ENCODE peak calls at places on chromosomes 16 and 17, in five cellular contexts. One of them, this sample, is unnamed.

GRCh38 chr17:48471807-48472484 is 41.9 kb upstream of the SKAP1 start:
- DNase-seq in HepG2: no peak
- DNase-seq in A549: no peak
- DNase-seq in B cell: no peak
- DNase-seq in thoracic aorta: no peak
- DNase-seq in this sample: no peak

GRCh38 chr16:25192096-25192495 is 24.7 kb upstream of the AQP8 start:
- DNase-seq in HepG2: no peak
- DNase-seq in A549: no peak
- DNase-seq in B cell: no peak
- DNase-seq in thoracic aorta: no peak
- DNase-seq in this sample: no peak

GRCh38 chr17:33014751-33015150 is 23.1 kb downstream of the SPACA3 start:
- DNase-seq in HepG2: peak
- DNase-seq in A549: peak
- DNase-seq in B cell: no peak
- DNase-seq in thoracic aorta: no peak
- DNase-seq in this sample: no peak

GRCh38 chr17:18981642-18982424 is 22.7 kb downstream of the FAM83G start:
- DNase-seq in HepG2: peak
- DNase-seq in A549: peak
- DNase-seq in B cell: no peak
- DNase-seq in thoracic aorta: peak
- DNase-seq in this sample: no peak

GRCh38 chr16:24009955-24010354 is 174.2 kb downstream of the PRKCB start:
- DNase-seq in HepG2: no peak
- DNase-seq in A549: no peak
- DNase-seq in B cell: peak
- DNase-seq in thoracic aorta: no peak
- DNase-seq in this sample: no peak

GRCh38 chr16:85900031-85900792 is 1.2 kb downstream of the IRF8 start:
- DNase-seq in HepG2: no peak
- DNase-seq in A549: no peak
- DNase-seq in B cell: no peak
- DNase-seq in thoracic aorta: no peak
- DNase-seq in this sample: peak

GRCh38 chr17:66450857-66451158 is 148.4 kb downstream of the PRKCA start:
- DNase-seq in HepG2: no peak
- DNase-seq in A549: no peak
- DNase-seq in B cell: no peak
- DNase-seq in thoracic aorta: no peak
- DNase-seq in this sample: no peak

GRCh38 chr16:8655184-8655717 is 19.2 kb upstream of the ABAT start:
- DNase-seq in HepG2: peak
- DNase-seq in A549: no peak
- DNase-seq in B cell: no peak
- DNase-seq in thoracic aorta: no peak
- DNase-seq in this sample: peak

GRCh38 chr17:74528491-74529199 is 2.6 kb downstream of the CD300LB start:
- DNase-seq in HepG2: no peak
- DNase-seq in A549: no peak
- DNase-seq in B cell: peak
- DNase-seq in thoracic aorta: no peak
- DNase-seq in this sample: peak

GRCh38 chr17:78580277-78580804 is 3.1 kb upstream of the DNAH17 start:
- DNase-seq in HepG2: no peak
- DNase-seq in A549: no peak
- DNase-seq in B cell: no peak
- DNase-seq in thoracic aorta: no peak
- DNase-seq in this sample: no peak

GRCh38 chr17:50036455-50037320 is 19.2 kb upstream of the ITGA3 start:
- DNase-seq in HepG2: no peak
- DNase-seq in A549: no peak
- DNase-seq in B cell: peak
- DNase-seq in thoracic aorta: no peak
- DNase-seq in this sample: peak

GRCh38 chr16:28288117-28288516 is 4.2 kb upstream of the SBK1 start:
- DNase-seq in HepG2: no peak
- DNase-seq in A549: no peak
- DNase-seq in B cell: no peak
- DNase-seq in thoracic aorta: no peak
- DNase-seq in this sample: no peak

GRCh38 chr16:11576427-11577289 is 10.1 kb downstream of the LITAF start:
- DNase-seq in HepG2: peak
- DNase-seq in A549: no peak
- DNase-seq in B cell: peak
- DNase-seq in thoracic aorta: no peak
- DNase-seq in this sample: peak

GRCh38 chr16:53529529-53529928 is 26.5 kb upstream of the AKTIP start:
- DNase-seq in HepG2: no peak
- DNase-seq in A549: no peak
- DNase-seq in B cell: no peak
- DNase-seq in thoracic aorta: no peak
- DNase-seq in this sample: no peak

GRCh38 chr16:75296606-75297005 is 45.2 kb upstream of the BCAR1 start:
- DNase-seq in HepG2: no peak
- DNase-seq in A549: no peak
- DNase-seq in B cell: no peak
- DNase-seq in thoracic aorta: no peak
- DNase-seq in this sample: no peak

GRCh38 chr17:78762007-78762406 is 20.1 kb downstream of the CYTH1 start:
- DNase-seq in HepG2: no peak
- DNase-seq in A549: no peak
- DNase-seq in B cell: no peak
- DNase-seq in thoracic aorta: no peak
- DNase-seq in this sample: no peak

GRCh38 chr17:15123593-15124590 is 141.2 kb downstream of the PMP22 start:
- DNase-seq in HepG2: no peak
- DNase-seq in A549: no peak
- DNase-seq in B cell: no peak
- DNase-seq in thoracic aorta: no peak
- DNase-seq in this sample: no peak

GRCh38 chr17:73467651-73468050 is 155.8 kb upstream of the CDC42EP4 start:
- DNase-seq in HepG2: no peak
- DNase-seq in A549: no peak
- DNase-seq in B cell: no peak
- DNase-seq in thoracic aorta: no peak
- DNase-seq in this sample: no peak
- TF ChIP-seq CTCF in HepG2: no peak
- TF ChIP-seq CTCF in A549: no peak
- TF ChIP-seq CTCF in B cell: no peak
- TF ChIP-seq CTCF in thoracic aorta: no peak
- TF ChIP-seq CTCF in this sample: no peak

DNA sequence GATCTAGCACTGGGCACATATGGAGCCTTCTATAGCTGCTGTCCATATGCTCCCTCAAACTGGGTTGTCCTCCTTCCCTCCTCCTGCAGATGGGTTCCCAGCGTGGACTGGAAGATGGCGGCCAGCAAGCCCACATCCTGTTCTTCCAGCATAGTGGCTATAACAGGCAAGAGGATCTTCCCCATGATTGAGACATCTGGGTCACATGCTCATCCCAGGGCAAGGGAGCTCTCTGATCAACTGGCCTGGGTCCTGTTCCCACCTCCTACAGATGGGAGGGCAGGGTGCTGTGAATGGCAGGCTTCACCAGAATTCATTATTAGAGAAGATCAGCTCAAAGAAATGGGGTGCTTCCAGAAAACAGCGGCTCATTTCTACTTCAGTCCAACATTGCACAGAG is 210.2 kb downstream of the PARN start:
- DNase-seq in HepG2: no peak
- DNase-seq in A549: no peak
- DNase-seq in B cell: no peak
- DNase-seq in thoracic aorta: no peak
- DNase-seq in this sample: no peak
- TF ChIP-seq CTCF in HepG2: no peak
- TF ChIP-seq CTCF in A549: no peak
- TF ChIP-seq CTCF in B cell: no peak
- TF ChIP-seq CTCF in thoracic aorta: no peak
- TF ChIP-seq CTCF in this sample: no peak

GRCh38 chr16:89918453-89919347 is at the start of gene MC1R:
- DNase-seq in HepG2: peak
- DNase-seq in A549: peak
- DNase-seq in B cell: no peak
- DNase-seq in thoracic aorta: no peak
- DNase-seq in this sample: peak
- TF ChIP-seq CTCF in HepG2: peak
- TF ChIP-seq CTCF in A549: peak
- TF ChIP-seq CTCF in B cell: peak
- TF ChIP-seq CTCF in thoracic aorta: peak
- TF ChIP-seq CTCF in this sample: peak

GRCh38 chr16:81446318-81447275 is 2.0 kb downstream of the CMIP start:
- DNase-seq in HepG2: no peak
- DNase-seq in A549: peak
- DNase-seq in B cell: no peak
- DNase-seq in thoracic aorta: no peak
- DNase-seq in this sample: peak

GRCh38 chr16:81444448-81445121 is at the start of gene CMIP:
- DNase-seq in HepG2: peak
- DNase-seq in A549: peak
- DNase-seq in B cell: peak
- DNase-seq in thoracic aorta: no peak
- DNase-seq in this sample: peak

GRCh38 chr16:81447383-81448101 is 2.9 kb downstream of the CMIP start:
- DNase-seq in HepG2: peak
- DNase-seq in A549: no peak
- DNase-seq in B cell: no peak
- DNase-seq in thoracic aorta: no peak
- DNase-seq in this sample: no peak

GRCh38 chr16:81445143-81445922 is 725 bp downstream of the CMIP start:
- DNase-seq in HepG2: no peak
- DNase-seq in A549: peak
- DNase-seq in B cell: no peak
- DNase-seq in thoracic aorta: no peak
- DNase-seq in this sample: peak

DNA sequence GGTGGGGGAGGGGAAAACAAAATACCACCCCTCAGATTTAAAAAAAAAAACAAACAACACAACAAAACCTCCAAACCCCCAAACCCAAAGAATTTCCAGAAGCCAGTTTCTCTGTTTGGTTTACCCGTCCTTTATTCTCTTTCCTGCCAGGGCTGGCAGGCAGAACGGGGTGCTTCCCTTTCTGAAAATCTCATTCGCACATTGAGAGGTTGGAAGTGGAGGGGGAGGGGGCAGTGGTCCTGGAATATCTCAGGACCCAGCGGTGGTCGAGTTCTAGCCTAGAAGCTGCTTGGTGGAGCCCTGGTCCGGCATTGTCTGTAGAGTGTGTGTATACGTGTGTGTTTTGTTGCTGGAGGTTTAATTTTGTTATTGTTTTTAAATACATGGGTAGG is 1.3 kb downstream of the CMIP start:
- DNase-seq in HepG2: no peak
- DNase-seq in A549: no peak
- DNase-seq in B cell: no peak
- DNase-seq in thoracic aorta: no peak
- DNase-seq in this sample: no peak
- TF ChIP-seq CTCF in HepG2: no peak
- TF ChIP-seq CTCF in A549: no peak
- TF ChIP-seq CTCF in B cell: no peak
- TF ChIP-seq CTCF in thoracic aorta: no peak
- TF ChIP-seq CTCF in this sample: no peak

GRCh38 chr17:61411114-61411943 is 11.7 kb downstream of the TBX2 start:
- DNase-seq in HepG2: no peak
- DNase-seq in A549: no peak
- DNase-seq in B cell: peak
- DNase-seq in thoracic aorta: no peak
- DNase-seq in this sample: peak

GRCh38 chr17:61408151-61409041 is 8.8 kb downstream of the TBX2 start:
- DNase-seq in HepG2: no peak
- DNase-seq in A549: no peak
- DNase-seq in B cell: no peak
- DNase-seq in thoracic aorta: no peak
- DNase-seq in this sample: no peak

GRCh38 chr17:61410100-61410551 is 10.5 kb downstream of the TBX2 start:
- DNase-seq in HepG2: no peak
- DNase-seq in A549: no peak
- DNase-seq in B cell: peak
- DNase-seq in thoracic aorta: no peak
- DNase-seq in this sample: peak

GRCh38 chr17:61410555-61411089 is 11.0 kb downstream of the TBX2 start:
- DNase-seq in HepG2: no peak
- DNase-seq in A549: no peak
- DNase-seq in B cell: peak
- DNase-seq in thoracic aorta: no peak
- DNase-seq in this sample: peak

DNA sequence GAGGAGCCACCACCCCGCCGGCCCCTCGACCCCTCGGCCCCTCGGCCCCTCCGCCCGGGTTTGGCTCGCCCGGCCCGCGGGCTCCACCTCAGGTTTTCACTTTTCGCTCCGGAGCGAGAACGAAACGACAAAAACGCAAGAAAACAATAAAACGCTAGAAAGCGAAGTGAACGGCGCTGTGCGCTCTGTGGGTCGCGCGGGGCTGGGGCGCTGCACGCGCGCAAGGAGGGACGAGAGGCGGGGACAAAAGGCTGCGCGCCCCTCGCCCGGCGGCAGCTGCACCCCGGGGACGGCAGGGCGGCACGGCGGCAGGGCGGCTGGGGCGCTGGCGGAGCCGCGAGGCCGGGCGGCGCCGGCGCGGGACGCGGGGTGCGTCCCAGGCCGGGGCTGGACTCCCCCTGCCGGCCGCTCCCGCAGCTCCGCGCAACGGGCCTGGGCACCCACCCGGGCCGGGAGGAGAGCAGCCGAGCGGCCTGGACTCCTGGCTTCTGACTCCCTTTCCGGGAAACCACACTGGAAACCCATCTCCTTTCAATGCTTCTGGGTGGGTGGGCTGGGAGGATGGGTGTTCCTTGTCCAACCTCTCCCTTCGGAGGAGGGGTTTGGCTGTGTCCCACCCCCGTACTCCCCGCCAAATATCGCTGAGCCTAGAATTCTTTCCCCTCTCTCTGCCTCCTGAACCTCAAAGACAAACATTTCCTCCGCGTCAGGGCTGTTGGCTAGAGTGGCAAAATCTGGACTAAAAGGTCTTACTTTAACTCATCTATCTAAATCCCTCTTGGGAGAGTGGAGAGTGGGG is 9.9 kb downstream of the TBX2 start:
- DNase-seq in HepG2: no peak
- DNase-seq in A549: peak
- DNase-seq in B cell: peak
- DNase-seq in thoracic aorta: no peak
- DNase-seq in this sample: peak
- TF ChIP-seq CTCF in HepG2: peak
- TF ChIP-seq CTCF in A549: peak
- TF ChIP-seq CTCF in B cell: peak
- TF ChIP-seq CTCF in thoracic aorta: peak
- TF ChIP-seq CTCF in this sample: peak

DNA sequence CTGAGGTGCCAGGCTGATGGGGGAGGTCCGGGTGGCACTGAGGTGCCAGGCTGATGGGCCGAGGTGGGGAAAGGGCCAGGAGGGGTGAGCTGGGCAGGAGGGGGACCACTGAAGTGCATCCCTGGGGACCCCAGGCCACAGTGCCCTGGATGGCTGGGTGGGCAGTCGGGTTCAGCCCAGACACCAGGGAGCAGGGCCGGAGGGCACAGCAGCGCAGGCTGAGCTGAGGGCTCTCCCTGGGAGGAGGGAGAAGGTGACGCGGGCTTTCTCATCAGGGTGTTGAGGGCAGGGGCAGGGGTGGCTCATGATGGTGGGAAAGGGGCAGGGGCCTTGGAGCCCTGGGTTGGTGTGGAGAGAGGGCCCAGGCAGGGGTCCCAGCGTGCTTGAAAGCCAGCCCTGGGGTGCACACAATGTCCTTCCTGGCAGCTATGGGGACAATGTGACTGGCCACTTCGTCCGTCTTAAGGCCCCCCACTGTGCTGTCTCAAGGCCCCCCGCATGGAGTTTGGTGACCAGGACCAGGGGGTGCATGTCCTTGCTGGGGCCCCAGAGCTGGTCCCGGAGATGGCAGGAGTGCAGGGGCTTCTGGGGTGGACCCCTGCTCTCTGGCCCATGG is 16.0 kb downstream of the CD7 start:
- DNase-seq in HepG2: no peak
- DNase-seq in A549: no peak
- DNase-seq in B cell: no peak
- DNase-seq in thoracic aorta: no peak
- DNase-seq in this sample: no peak
- TF ChIP-seq CTCF in HepG2: no peak
- TF ChIP-seq CTCF in A549: no peak
- TF ChIP-seq CTCF in B cell: no peak
- TF ChIP-seq CTCF in thoracic aorta: no peak
- TF ChIP-seq CTCF in this sample: no peak